ENCODE peak calls at places on chromosomes 12 and 14, in nine cellular contexts. N is PC-3, F is IMR-90, G is GM23248, J is body of pancreas, P is cardiac fibroblast, Q is Karpas-422, T is suprapubic skin, V is fibroblast of pulmonary artery. M is an unnamed sample.

GRCh38 chr12:10740182-10740581 is 17.1 kb upstream of the YBX3 start:
- DNase-seq in G (no peak), F (no peak), Q (no peak), T (no peak), P (no peak), J (no peak), V (no peak), N (peak), M (no peak)

GRCh38 chr14:104870368-104871144 is 5.5 kb downstream of the CEP170B start:
- DNase-seq in P (no peak), G (peak), T (no peak), V (no peak), J (peak), N (peak), F (no peak), Q (peak), M (peak)

GRCh38 chr14:26828741-26829140 is 230.9 kb upstream of the NOVA1 start:
- DNase-seq in P (no peak), N (peak), V (no peak), J (no peak), G (no peak), Q (no peak), T (no peak), F (no peak), M (no peak)

GRCh38 chr12:2417761-2418160 is 365.0 kb downstream of the CACNA1C start:
- DNase-seq in T (no peak), Q (no peak), V (no peak), P (no peak), G (no peak), N (no peak), J (no peak), F (no peak), M (peak)

GRCh38 chr12:69701821-69702220 is 2.7 kb upstream of the BEST3 start:
- DNase-seq in T (no peak), J (no peak), G (no peak), N (no peak), P (no peak), F (no peak), Q (no peak), V (no peak), M (no peak)

GRCh38 chr14:104883681-104884361 is 18.8 kb downstream of the CEP170B start:
- DNase-seq in G (no peak), F (no peak), P (no peak), Q (no peak), T (no peak), N (no peak), J (peak), V (no peak), M (peak)

GRCh38 chr14:73261075-73261474 is 23.8 kb downstream of the PAPLN start:
- DNase-seq in P (no peak), N (no peak), J (no peak), F (no peak), V (no peak), Q (no peak), T (no peak), G (no peak), M (no peak)

GRCh38 chr14:76986261-76986565 is 42.3 kb downstream of the IRF2BPL start:
- DNase-seq in N (no peak), T (no peak), J (no peak), F (no peak), P (no peak), V (no peak), Q (no peak), G (no peak), M (no peak)

GRCh38 chr12:53652366-53652765 is 23.5 kb downstream of the ATP5MC2 start:
- DNase-seq in P (peak), G (peak), J (no peak), T (no peak), Q (no peak), V (peak), N (no peak), F (peak), M (no peak)

GRCh38 chr14:64963611-64964010 is 8.5 kb downstream of the RAB15 start:
- DNase-seq in Q (peak), P (no peak), F (no peak), G (no peak), N (no peak), V (no peak), J (no peak), T (no peak), M (no peak)

GRCh38 chr12:112261559-112261958 is 120.7 kb downstream of the HECTD4 start:
- DNase-seq in P (no peak), Q (no peak), J (no peak), V (peak), F (no peak), T (no peak), G (no peak), N (peak), M (peak)

GRCh38 chr12:15856097-15856982 is 25.8 kb upstream of the STRAP start:
- DNase-seq in Q (peak), P (peak), V (peak), J (peak), N (peak), F (peak), G (peak), T (no peak), M (no peak)

GRCh38 chr12:49540229-49541139 is 1.7 kb downstream of the KCNH3 start:
- DNase-seq in J (no peak), T (no peak), Q (no peak), F (no peak), V (no peak), G (no peak), P (no peak), N (peak), M (peak)

GRCh38 chr12:97595423-97595822 is 132.8 kb downstream of the RMST start:
- DNase-seq in Q (no peak), F (no peak), G (no peak), P (no peak), J (no peak), T (no peak), N (peak), V (no peak), M (no peak)

GRCh38 chr12:44873898-44874297 is 2.2 kb downstream of the NELL2 start:
- DNase-seq in Q (peak), N (peak), V (peak), P (peak), J (no peak), T (no peak), G (peak), F (peak), M (no peak)

GRCh38 chr12:129887047-129887568 is 16.7 kb downstream of the TMEM132D start:
- DNase-seq in J (no peak), Q (no peak), N (peak), V (no peak), F (no peak), P (no peak), T (no peak), G (no peak), M (no peak)

GRCh38 chr12:72276212-72276865 is 4.2 kb downstream of the TRHDE start:
- DNase-seq in F (no peak), P (no peak), V (no peak), T (no peak), G (no peak), Q (no peak), N (peak), J (no peak), M (no peak)

GRCh38 chr12:72869025-72869424 is 596.9 kb downstream of the TRHDE start:
- DNase-seq in P (no peak), J (no peak), T (no peak), G (no peak), F (no peak), V (no peak), N (peak), Q (no peak), M (no peak)

GRCh38 chr14:105418269-105419054 is 1.2 kb upstream of the MTA1 start:
- DNase-seq in Q (no peak), J (no peak), P (no peak), G (no peak), T (no peak), V (no peak), N (no peak), F (no peak), M (peak)

DNA sequence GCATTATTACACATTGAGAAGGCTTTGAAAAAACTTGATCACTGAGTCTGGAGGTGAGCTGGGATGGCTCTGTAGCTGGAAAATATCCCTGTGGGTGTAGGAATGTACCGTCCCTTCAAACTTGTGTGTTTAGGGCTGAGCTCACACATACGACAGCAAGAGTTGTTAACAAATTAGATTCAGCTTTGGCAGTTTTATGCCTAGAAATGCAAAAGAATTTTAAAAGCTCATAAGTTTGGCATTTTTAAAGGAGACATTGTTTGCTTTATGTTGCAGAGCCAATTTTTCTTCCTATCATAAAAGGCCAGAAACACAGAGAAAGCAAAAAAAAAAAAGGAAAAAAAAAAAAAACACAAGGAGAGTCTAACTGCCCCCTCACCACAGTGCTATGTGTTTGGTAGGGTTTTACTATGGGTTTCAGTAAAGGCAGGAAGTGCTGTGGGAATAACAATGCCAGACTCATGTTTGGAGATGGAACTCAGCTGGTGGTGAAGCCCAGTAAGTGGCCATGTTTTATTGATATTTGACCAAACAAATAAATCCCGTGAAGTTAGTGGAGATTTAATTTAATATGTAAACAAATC is 78.4 kb downstream of the DAD1 start:
- DNase-seq in F (peak), V (peak), Q (no peak), G (peak), P (peak), N (peak), T (no peak), J (no peak), M (peak)
- H3K4me3 ChIP-seq in F (no peak), V (no peak), Q (no peak), G (no peak), P (no peak), N (no peak), T (no peak), J (no peak), M (no peak)

GRCh38 chr14:58796201-58796600 is 158.4 kb downstream of the DACT1 start:
- DNase-seq in Q (no peak), P (no peak), V (no peak), F (no peak), G (no peak), T (no peak), J (no peak), N (no peak), M (no peak)
- H3K4me3 ChIP-seq in Q (no peak), P (no peak), V (no peak), F (no peak), G (no peak), T (no peak), J (no peak), N (no peak), M (no peak)

GRCh38 chr12:39616666-39617065 is 2.9 kb downstream of the ABCD2 start:
- DNase-seq in Q (no peak), V (no peak), N (no peak), F (no peak), P (no peak), G (no peak), J (no peak), T (no peak), M (no peak)

GRCh38 chr12:39619316-39619659 is 315 bp downstream of the ABCD2 start:
- DNase-seq in Q (no peak), P (no peak), T (no peak), G (no peak), N (no peak), F (no peak), J (no peak), V (no peak), M (no peak)

GRCh38 chr12:39618701-39619100 is 902 bp downstream of the ABCD2 start:
- DNase-seq in Q (no peak), G (no peak), P (no peak), N (no peak), J (no peak), F (no peak), V (no peak), T (no peak), M (no peak)

GRCh38 chr12:39616251-39616650 is 3.4 kb downstream of the ABCD2 start:
- DNase-seq in P (no peak), N (no peak), F (no peak), T (no peak), G (no peak), J (no peak), V (no peak), Q (no peak), M (no peak)

DNA sequence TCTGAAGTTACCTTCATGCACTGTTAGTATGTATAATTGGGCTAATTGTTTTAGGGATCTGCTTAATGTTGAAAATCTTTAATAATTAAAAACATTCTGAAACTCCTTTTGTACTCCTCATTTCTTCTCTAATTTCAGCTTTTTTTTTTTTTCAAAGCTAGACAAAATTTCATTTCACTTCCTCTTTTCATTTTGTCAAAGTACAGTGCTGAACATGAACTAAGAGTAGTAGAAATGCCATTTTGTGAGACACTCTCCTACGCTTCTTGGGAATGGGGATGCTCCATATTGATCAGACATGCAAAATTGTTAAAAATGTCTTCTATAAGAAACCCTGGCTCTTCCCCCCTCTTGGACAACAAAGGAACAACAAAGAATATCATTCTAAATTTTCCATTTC is 1.7 kb downstream of the ABCD2 start:
- DNase-seq in P (no peak), T (no peak), Q (peak), J (no peak), G (no peak), F (no peak), V (no peak), N (no peak), M (no peak)
- H3K4me3 ChIP-seq in P (no peak), T (no peak), Q (no peak), J (no peak), G (no peak), F (no peak), V (no peak), N (no peak), M (no peak)

DNA sequence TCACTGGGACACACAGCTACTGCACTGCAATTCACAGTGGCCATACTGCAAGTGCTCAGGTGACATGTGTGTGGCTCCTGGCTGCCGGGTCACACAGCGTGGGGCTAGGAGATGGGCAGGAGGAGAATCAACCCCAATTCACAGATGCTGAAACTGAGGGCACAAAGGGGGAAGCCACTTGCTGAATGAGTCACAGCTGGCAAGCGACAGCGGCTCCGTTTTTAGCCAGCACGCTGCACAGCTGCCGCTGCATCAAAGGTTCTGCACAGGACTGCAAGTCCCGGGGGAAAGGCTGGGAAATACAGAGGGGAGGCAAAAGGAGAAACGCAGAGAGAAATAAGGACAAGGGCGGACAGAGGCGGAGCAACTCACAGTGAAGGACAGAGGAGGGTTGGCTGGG is 57.9 kb downstream of the KDM2B start:
- DNase-seq in F (no peak), V (no peak), T (no peak), Q (peak), G (no peak), J (no peak), N (no peak), P (peak), M (no peak)
- H3K4me3 ChIP-seq in F (no peak), V (no peak), T (no peak), Q (peak), G (no peak), J (no peak), N (no peak), P (no peak), M (no peak)